ENCODE peak calls at places on chromosomes 3 and 15, in four cellular contexts. G, D, I and Q are unnamed samples.

GRCh38 chr3:147945968-147946519 is 536.9 kb downstream of the ZIC1 start:
- DNase-seq in G (no peak), D (no peak), I (peak), Q (no peak)

GRCh38 chr15:89177633-89178306 is 43.6 kb downstream of the RLBP1 start:
- DNase-seq in G (peak), D (peak), I (peak), Q (no peak)

GRCh38 chr15:78983146-78983918 is 38.5 kb upstream of the CTSH start:
- DNase-seq in G (no peak), D (no peak), I (no peak), Q (no peak)

GRCh38 chr15:62569460-62570404 is 404.6 kb upstream of the C2CD4B start:
- DNase-seq in G (peak), D (no peak), I (no peak), Q (no peak)

GRCh38 chr15:100889359-100890058 is 9.9 kb downstream of the ALDH1A3 start:
- DNase-seq in G (no peak), D (no peak), I (no peak), Q (no peak)

GRCh38 chr3:158573714-158574113 is 2.7 kb downstream of the MLF1 start:
- DNase-seq in G (no peak), D (peak), I (no peak), Q (no peak)

GRCh38 chr3:101381809-101382208 is 61.4 kb upstream of the IMPG2 start:
- DNase-seq in G (no peak), D (peak), I (no peak), Q (no peak)

GRCh38 chr3:189349772-189350171 is 178.0 kb downstream of the TPRG1 start:
- DNase-seq in G (no peak), D (no peak), I (no peak), Q (no peak)

GRCh38 chr3:16490062-16490641 is 23.3 kb downstream of the RFTN1 start:
- DNase-seq in G (no peak), D (no peak), I (no peak), Q (no peak)

GRCh38 chr3:121574449-121574848 is 6.7 kb downstream of the ARGFX start:
- DNase-seq in G (no peak), D (peak), I (no peak), Q (no peak)

GRCh38 chr3:63494646-63495045 is 157.8 kb upstream of the SNTN start:
- DNase-seq in G (no peak), D (no peak), I (no peak), Q (no peak)

GRCh38 chr3:113626513-113627371 is 69.7 kb downstream of the USF3 start:
- DNase-seq in G (peak), D (peak), I (no peak), Q (peak)

GRCh38 chr15:60006203-60006782 is 2.2 kb downstream of the FOXB1 start:
- DNase-seq in G (no peak), D (peak), I (no peak), Q (no peak)

GRCh38 chr15:87961851-87962816 is 294.4 kb downstream of the NTRK3 start:
- DNase-seq in G (no peak), D (no peak), I (no peak), Q (no peak)

GRCh38 chr3:123084192-123084591 is 17.4 kb downstream of the PDIA5 start:
- DNase-seq in G (no peak), D (peak), I (no peak), Q (no peak)

GRCh38 chr15:55627730-55628368 is 39.7 kb upstream of the PYGO1 start:
- DNase-seq in G (no peak), D (no peak), I (no peak), Q (no peak)

GRCh38 chr15:66733976-66734375 is 31.9 kb downstream of the SMAD6 start:
- DNase-seq in G (no peak), D (no peak), I (no peak), Q (no peak)

GRCh38 chr15:77507911-77508310 is 87.2 kb downstream of the HMG20A start:
- DNase-seq in G (no peak), D (no peak), I (no peak), Q (no peak)

GRCh38 chr15:60021589-60022378 is 17.7 kb downstream of the FOXB1 start:
- DNase-seq in G (no peak), D (no peak), I (no peak), Q (no peak)

GRCh38 chr15:47374222-47374621 is 343.1 kb upstream of the SEMA6D start:
- DNase-seq in G (no peak), D (no peak), I (no peak), Q (no peak)

GRCh38 chr3:115081444-115081843 is 65.6 kb downstream of the ZBTB20 start:
- DNase-seq in G (no peak), D (no peak), I (no peak), Q (no peak)

GRCh38 chr3:53109190-53109589 is 21.0 kb downstream of the RFT1 start:
- DNase-seq in G (no peak), D (no peak), I (no peak), Q (no peak)

GRCh38 chr3:48970568-48970967 is 19.5 kb upstream of the P4HTM start:
- DNase-seq in G (no peak), D (no peak), I (no peak), Q (no peak)

GRCh38 chr15:80898040-80898439 is 91.6 kb downstream of the MESD start:
- DNase-seq in G (no peak), D (no peak), I (no peak), Q (no peak)

GRCh38 chr3:157531771-157532170 is 28.6 kb upstream of the VEPH1 start:
- DNase-seq in G (no peak), D (no peak), I (no peak), Q (no peak)

GRCh38 chr3:123769360-123769743 is 114.8 kb downstream of the MYLK start:
- DNase-seq in G (no peak), D (no peak), I (no peak), Q (no peak)

GRCh38 chr15:64930019-64930652 is 18.4 kb downstream of the ANKDD1A start:
- DNase-seq in G (no peak), D (no peak), I (peak), Q (peak)

GRCh38 chr15:64934023-64934422 is 22.3 kb downstream of the ANKDD1A start:
- DNase-seq in G (no peak), D (no peak), I (no peak), Q (no peak)

GRCh38 chr15:64930778-64931240 is 19.1 kb downstream of the ANKDD1A start:
- DNase-seq in G (no peak), D (no peak), I (peak), Q (no peak)

GRCh38 chr15:64928626-64929220 is 17.0 kb downstream of the ANKDD1A start:
- DNase-seq in G (no peak), D (no peak), I (no peak), Q (no peak)

GRCh38 chr15:64931381-64931780 is 19.7 kb downstream of the ANKDD1A start:
- DNase-seq in G (no peak), D (no peak), I (no peak), Q (no peak)
- TF ChIP-seq SPI1 in G (no peak), D (no peak), I (no peak), Q (no peak)

GRCh38 chr3:136545664-136546266 is 206.4 kb downstream of the STAG1 start:
- DNase-seq in G (no peak), D (peak), I (no peak), Q (no peak)
- TF ChIP-seq SPI1 in G (no peak), D (no peak), I (no peak), Q (no peak)

GRCh38 chr15:65249641-65250040 is 37.0 kb downstream of the PARP16 start:
- DNase-seq in G (no peak), D (no peak), I (peak), Q (peak)
- TF ChIP-seq SPI1 in G (no peak), D (no peak), I (no peak), Q (peak)

DNA sequence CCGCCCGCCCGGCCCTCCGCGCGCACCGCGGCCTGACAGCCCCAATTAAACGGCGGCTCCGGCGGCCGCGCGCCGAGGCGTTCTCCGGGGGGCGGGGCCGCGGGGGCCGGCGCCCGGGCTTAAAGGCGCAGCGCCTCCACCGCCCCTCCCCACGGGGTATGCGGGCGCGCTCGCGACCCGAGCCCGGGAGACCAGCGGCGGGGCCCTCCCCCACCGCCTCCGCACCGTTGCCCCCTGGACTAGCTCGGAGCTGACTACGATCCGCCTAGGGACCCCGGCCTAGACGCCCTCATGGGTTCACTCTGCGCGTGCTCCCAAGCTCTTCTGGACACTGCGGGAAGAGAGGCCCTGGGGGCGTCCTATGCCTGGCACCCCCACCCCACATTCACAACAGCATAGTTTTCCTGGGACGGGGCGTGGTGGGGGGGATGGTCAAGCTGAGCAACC is at the start of gene DUSP7:
- DNase-seq in G (peak), D (peak), I (no peak), Q (peak)
- TF ChIP-seq SPI1 in G (no peak), D (no peak), I (no peak), Q (no peak)

GRCh38 chr3:5466752-5467151 is 279.2 kb downstream of the EDEM1 start:
- DNase-seq in G (no peak), D (no peak), I (no peak), Q (no peak)
- TF ChIP-seq SPI1 in G (no peak), D (no peak), I (no peak), Q (no peak)